ENCODE peak calls at places on chromosome 17, in four cellular contexts. J is heart left ventricle; R is vagina; I is effector memory CD4-positive, alpha-beta T cell. E is an unnamed sample. For H3K4me1 and H3K27me3, the result is how much of the 10 kb centered on the place peaks cover.

GRCh38 chr17:21043296-21044232 is 753 bp upstream of the USP22 start:
- DNase-seq in R (no peak), I (peak), J (peak), E (peak)

GRCh38 chr17:77441130-77441920 is 300.6 kb downstream of the SEC14L1 start:
- DNase-seq in J (peak), I (peak), R (no peak), E (no peak)

GRCh38 chr17:62923515-62924150 is 42.4 kb upstream of the TANC2 start:
- DNase-seq in J (no peak), R (no peak), I (no peak), E (no peak)

GRCh38 chr17:27218719-27219488 is 75.0 kb upstream of the WSB1 start:
- DNase-seq in J (no peak), R (no peak), I (no peak), E (no peak)

GRCh38 chr17:52653014-52653413 is 494.5 kb upstream of the CA10 start:
- DNase-seq in J (no peak), R (no peak), I (no peak), E (no peak)

GRCh38 chr17:17050346-17051345 is 8.4 kb downstream of the MPRIP start:
- DNase-seq in I (no peak), R (no peak), J (no peak), E (no peak)

GRCh38 chr17:35046740-35047283 is 16.7 kb downstream of the RFFL start:
- DNase-seq in J (no peak), I (peak), R (no peak), E (peak)

GRCh38 chr17:73591278-73592078 is 52.8 kb downstream of the SDK2 start:
- DNase-seq in I (peak), R (no peak), J (no peak), E (no peak)

GRCh38 chr17:63841350-63842172 is 924 bp downstream of the SMARCD2 start:
- DNase-seq in I (no peak), R (no peak), J (peak), E (peak)

GRCh38 chr17:68248199-68248825 is 469 bp downstream of the AMZ2 start:
- DNase-seq in I (no peak), R (no peak), J (no peak), E (peak)

GRCh38 chr17:73760186-73760758 is 116.0 kb upstream of the SDK2 start:
- DNase-seq in R (no peak), I (no peak), J (no peak), E (no peak)

GRCh38 chr17:561118-561517 is 153.5 kb downstream of the VPS53 start:
- DNase-seq in R (no peak), I (no peak), J (no peak), E (peak)

GRCh38 chr17:18910326-18910725 is 41.6 kb upstream of the SLC5A10 start:
- DNase-seq in I (no peak), R (no peak), J (no peak), E (no peak)

GRCh38 chr17:78400581-78401240 is 22.3 kb downstream of the PGS1 start:
- DNase-seq in R (no peak), J (no peak), I (no peak), E (no peak)

GRCh38 chr17:16954541-16954940 is 17.4 kb downstream of the TNFRSF13B start:
- DNase-seq in R (no peak), J (no peak), I (no peak), E (no peak)

GRCh38 chr17:74950207-74950606 is 14.5 kb downstream of the OTOP3 start:
- DNase-seq in I (no peak), R (no peak), J (no peak), E (no peak)

GRCh38 chr17:75153854-75154194 is 488 bp downstream of the JPT1 start:
- DNase-seq in J (peak), I (no peak), R (no peak), E (no peak)

GRCh38 chr17:21235921-21236320 is 17.3 kb downstream of the NATD1 start:
- DNase-seq in J (no peak), I (no peak), R (no peak), E (no peak)

GRCh38 chr17:69607162-69607834 is 192.8 kb downstream of the MAP2K6 start:
- DNase-seq in J (peak), I (no peak), R (no peak), E (peak)

GRCh38 chr17:82035488-82035887 is 2.0 kb downstream of the DCXR start:
- DNase-seq in I (no peak), J (no peak), R (no peak), E (no peak)

GRCh38 chr17:43129671-43130010 is 4.5 kb upstream of the BRCA1 start:
- DNase-seq in R (no peak), I (no peak), J (no peak), E (no peak)

GRCh38 chr17:43132117-43132516 is 7.0 kb upstream of the BRCA1 start:
- DNase-seq in R (no peak), I (no peak), J (no peak), E (no peak)

GRCh38 chr17:43140396-43141332 is 15.5 kb upstream of the BRCA1 start:
- DNase-seq in J (no peak), I (no peak), R (no peak), E (no peak)

GRCh38 chr17:43135454-43135819 is 10.3 kb upstream of the BRCA1 start:
- DNase-seq in R (no peak), I (no peak), J (no peak), E (no peak)

DNA sequence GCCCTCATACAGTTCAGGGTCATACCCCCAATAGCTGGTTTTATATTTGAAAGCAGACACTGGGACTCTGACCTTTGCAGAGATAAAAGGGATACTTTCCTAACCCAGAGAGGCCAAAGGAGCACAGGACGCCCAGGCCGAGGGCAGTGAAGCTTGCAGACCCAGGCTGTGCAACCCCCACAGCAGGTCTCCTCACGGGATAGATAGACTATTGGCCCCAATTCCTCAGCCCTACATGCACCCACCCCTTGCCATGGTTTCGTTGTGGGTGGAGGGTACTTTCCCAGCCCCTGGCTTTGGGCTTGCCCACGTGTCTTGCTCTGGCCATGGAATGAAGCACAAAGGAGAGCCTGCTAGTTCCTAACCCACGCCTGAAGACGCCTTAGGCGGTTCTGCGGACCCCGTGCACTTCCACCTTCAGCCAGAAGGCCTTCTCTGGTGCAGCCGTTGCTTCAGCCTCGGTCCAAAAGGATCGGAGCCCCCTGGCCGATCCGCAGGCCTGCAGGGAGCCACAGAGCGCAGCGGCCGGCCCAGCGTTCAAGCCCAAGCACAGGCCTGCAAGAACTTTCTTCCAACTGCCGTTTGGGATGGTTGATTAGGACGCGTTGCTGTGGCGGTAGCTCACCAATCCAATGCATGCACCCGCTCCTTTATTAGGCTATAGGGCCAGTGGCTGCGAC is 9.8 kb upstream of the BRCA1 start:
- DNase-seq in R (no peak), I (no peak), J (no peak), E (no peak)
- H3K4me1 ChIP-seq in R (under half), I (under half), J (under half), E (under half)

DNA sequence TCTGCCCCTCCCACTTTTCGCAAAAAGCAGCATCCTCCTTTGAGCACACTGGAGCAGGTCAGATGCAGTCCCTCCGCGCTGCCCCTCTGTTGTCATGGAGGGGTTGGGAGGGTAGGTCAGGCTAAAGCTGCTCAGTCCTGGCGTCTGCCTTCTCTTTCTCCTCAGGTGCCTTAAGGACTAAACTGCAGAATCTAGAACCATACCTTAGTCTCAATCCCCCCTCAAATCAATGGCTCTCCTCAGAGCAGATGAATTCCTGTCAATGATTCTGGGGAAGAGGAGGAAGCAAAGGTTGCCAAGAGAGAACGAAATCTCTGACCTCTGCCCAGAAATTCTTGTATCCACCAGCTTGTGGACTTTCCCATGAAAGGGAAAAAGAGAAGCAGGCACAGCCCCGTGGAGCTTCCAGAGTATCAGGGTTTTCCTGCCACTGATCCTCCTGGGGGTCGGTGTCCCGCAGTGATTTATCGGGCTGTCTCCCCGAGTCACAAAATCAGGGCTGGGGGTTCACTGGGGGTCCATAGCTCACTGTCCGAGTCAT is 7.2 kb downstream of the NEUROD2 start:
- DNase-seq in R (no peak), J (no peak), I (no peak), E (no peak)
- H3K27me3 ChIP-seq in R (under half), J (half or more), I (half or more), E (half or more)

GRCh38 chr17:50268632-50269287 is 5.5 kb upstream of the TMEM92 start:
- DNase-seq in R (no peak), I (no peak), J (no peak), E (no peak)
- H3K4me1 ChIP-seq in R (half or more), I (under half), J (under half), E (half or more)

GRCh38 chr17:6028294-6028693 is 41.9 kb upstream of the WSCD1 start:
- DNase-seq in R (no peak), J (no peak), I (no peak), E (no peak)
- H3K27me3 ChIP-seq in R (under half), J (under half), I (under half), E (under half)

GRCh38 chr17:80790021-80790765 is 201.4 kb upstream of the CHMP6 start:
- DNase-seq in R (no peak), I (no peak), J (no peak), E (no peak)

GRCh38 chr17:80789356-80789902 is 202.2 kb upstream of the CHMP6 start:
- DNase-seq in R (no peak), J (no peak), I (no peak), E (peak)

GRCh38 chr17:80792373-80792781 is 199.3 kb upstream of the CHMP6 start:
- DNase-seq in I (no peak), J (no peak), R (no peak), E (no peak)

GRCh38 chr17:80791758-80792284 is 199.8 kb upstream of the CHMP6 start:
- DNase-seq in R (no peak), J (no peak), I (peak), E (peak)

DNA sequence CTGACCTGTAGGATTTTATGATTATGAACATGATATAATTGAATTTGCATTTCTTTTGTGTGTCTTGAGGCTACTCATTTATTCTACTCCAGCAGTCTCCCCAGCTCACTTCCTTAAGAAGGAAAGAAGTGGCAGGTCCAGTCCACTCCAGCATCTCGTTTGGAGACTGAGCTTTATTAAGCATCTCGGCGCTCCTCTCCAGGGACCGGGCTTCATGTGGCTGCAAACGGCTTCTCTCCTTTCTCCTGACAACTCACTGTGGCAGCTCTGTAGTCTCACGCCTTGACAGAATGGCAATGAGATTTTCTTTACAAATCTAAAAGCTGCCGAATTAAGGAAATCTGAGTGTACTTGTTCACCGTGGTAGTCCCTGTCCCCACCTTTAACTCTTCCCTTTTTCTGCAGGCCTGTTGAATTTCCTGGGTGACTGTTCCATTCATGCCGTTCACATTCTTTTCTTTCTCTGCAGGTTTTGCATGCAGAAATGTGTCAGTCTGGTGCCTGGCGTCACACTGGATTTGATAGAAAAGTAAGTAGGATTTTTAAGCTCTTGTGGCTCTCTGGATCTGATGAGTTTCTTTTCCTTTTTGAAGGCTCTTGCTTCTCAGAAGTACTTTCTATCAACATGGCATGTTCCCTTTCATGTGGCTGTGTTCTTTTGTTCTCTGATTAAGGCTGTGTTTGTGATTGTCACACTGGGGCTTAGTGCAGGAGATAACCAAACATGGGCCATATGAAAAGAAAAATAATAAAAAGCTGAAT is 200.5 kb upstream of the CHMP6 start:
- DNase-seq in J (no peak), R (no peak), I (no peak), E (no peak)
- H3K4me1 ChIP-seq in J (half or more), R (half or more), I (under half), E (half or more)